ENCODE peak calls at places on chromosomes 2 and 18, in four cellular contexts. C, E, G and Q are unnamed samples.
A peak's percentile ranks its signal among the peaks of the same experiment; 100 is the strongest.

GRCh38 chr2:27622921-27623384 is 5.9 kb downstream of the CCDC121 start:
- DNase-seq in C (no peak), E (peak; percentile 28), G (no peak), Q (no peak)

GRCh38 chr2:46770622-46771021 is 145.0 kb downstream of the MCFD2 start:
- DNase-seq in C (no peak), E (no peak), G (peak; percentile 30), Q (peak; percentile 58)

GRCh38 chr2:180660881-180661280 is 319.5 kb upstream of the UBE2E3 start:
- DNase-seq in C (no peak), E (no peak), G (no peak), Q (no peak)

GRCh38 chr18:44949967-44950366 is 269.3 kb downstream of the SETBP1 start:
- DNase-seq in C (no peak), E (no peak), G (no peak), Q (no peak)

GRCh38 chr2:23386422-23387220 is 1.6 kb downstream of the KLHL29 start:
- DNase-seq in C (peak; percentile 39), E (no peak), G (no peak), Q (no peak)

GRCh38 chr2:120783371-120783791 is 47.7 kb downstream of the GLI2 start:
- DNase-seq in C (no peak), E (no peak), G (no peak), Q (no peak)

GRCh38 chr2:148756292-148756975 is 111.9 kb downstream of the EPC2 start:
- DNase-seq in C (no peak), E (peak; percentile 5), G (peak; percentile 2), Q (no peak)

GRCh38 chr2:225766431-225766830 is 366.9 kb downstream of the NYAP2 start:
- DNase-seq in C (no peak), E (no peak), G (no peak), Q (peak; percentile 33)

GRCh38 chr2:148023861-148024260 is 3.0 kb downstream of the MBD5 start:
- DNase-seq in C (no peak), E (no peak), G (no peak), Q (no peak)

GRCh38 chr2:102527086-102527485 is 54.1 kb downstream of the SLC9A4 start:
- DNase-seq in C (no peak), E (no peak), G (no peak), Q (no peak)

GRCh38 chr2:127658641-127659407 is 12.9 kb downstream of the GPR17 start:
- DNase-seq in C (no peak), E (no peak), G (no peak), Q (no peak)

GRCh38 chr2:40274284-40274683 is 177.6 kb downstream of the SLC8A1 start:
- DNase-seq in C (no peak), E (no peak), G (no peak), Q (no peak)

GRCh38 chr2:241577413-241578122 is 19.0 kb downstream of the BOK start:
- DNase-seq in C (no peak), E (no peak), G (no peak), Q (no peak)

GRCh38 chr2:74498500-74499268 is 719 bp downstream of the LBX2 start:
- DNase-seq in C (no peak), E (no peak), G (no peak), Q (no peak)

GRCh38 chr2:63827749-63828148 is 13.9 kb upstream of the UGP2 start:
- DNase-seq in C (no peak), E (peak; percentile 75), G (no peak), Q (peak; percentile 26)

GRCh38 chr2:21821697-21822227 is 698.0 kb downstream of the TDRD15 start:
- DNase-seq in C (no peak), E (no peak), G (no peak), Q (no peak)

GRCh38 chr2:232928564-232929302 is 58.7 kb downstream of the SNORC start:
- DNase-seq in C (no peak), E (no peak), G (no peak), Q (no peak)

GRCh38 chr2:49801898-49802297 is 647.6 kb upstream of the FSHR start:
- DNase-seq in C (no peak), E (no peak), G (no peak), Q (no peak)

GRCh38 chr2:160406591-160407392 is 86.8 kb downstream of the RBMS1 start:
- DNase-seq in C (peak; percentile 76), E (no peak), G (no peak), Q (no peak)

GRCh38 chr2:158693476-158693875 is 101.6 kb upstream of the DAPL1 start:
- DNase-seq in C (no peak), E (no peak), G (no peak), Q (no peak)

GRCh38 chr2:64462940-64463339 is 9.0 kb downstream of the LGALSL start:
- DNase-seq in C (no peak), E (no peak), G (no peak), Q (no peak)

GRCh38 chr2:203583696-203584095 is 48.6 kb upstream of the RAPH1 start:
- DNase-seq in C (no peak), E (no peak), G (no peak), Q (peak; percentile 73)

GRCh38 chr18:56351911-56352502 is 286.4 kb downstream of the TXNL1 start:
- DNase-seq in C (no peak), E (no peak), G (no peak), Q (no peak)

GRCh38 chr2:215680605-215681598 is 245.0 kb upstream of the FN1 start:
- DNase-seq in C (peak; percentile 21), E (no peak), G (no peak), Q (peak; percentile 99)

GRCh38 chr2:199458806-199459285 is 1.1 kb upstream of the SATB2 start:
- DNase-seq in C (no peak), E (no peak), G (no peak), Q (no peak)

GRCh38 chr18:59954746-59955145 is 55.0 kb downstream of the PMAIP1 start:
- DNase-seq in C (no peak), E (no peak), G (peak; percentile 20), Q (no peak)

GRCh38 chr2:143160732-143161707 is 31.8 kb downstream of the ARHGAP15 start:
- DNase-seq in C (no peak), E (no peak), G (no peak), Q (no peak)

GRCh38 chr2:27428978-27429541 is 629 bp downstream of the NRBP1 start:
- DNase-seq in C (peak; percentile 76), E (no peak), G (peak; percentile 22), Q (no peak)

GRCh38 chr2:16774091-16774490 is 108.5 kb upstream of the CYRIA start:
- DNase-seq in C (no peak), E (no peak), G (no peak), Q (no peak)

GRCh38 chr2:174759381-174760064 is 4.7 kb downstream of the CHRNA1 start:
- DNase-seq in C (no peak), E (no peak), G (no peak), Q (no peak)

GRCh38 chr2:65913914-65914786 is 481.8 kb upstream of the SPRED2 start:
- DNase-seq in C (no peak), E (no peak), G (no peak), Q (no peak)

GRCh38 chr2:174615951-174616436 is 18.4 kb upstream of the WIPF1 start:
- DNase-seq in C (peak; percentile 54), E (no peak), G (no peak), Q (no peak)

GRCh38 chr2:98895901-98896300 is 40.1 kb downstream of the CRACDL start:
- DNase-seq in C (no peak), E (no peak), G (no peak), Q (no peak)

GRCh38 chr2:157312866-157313486 is 12.6 kb downstream of the ERMN start:
- DNase-seq in C (no peak), E (no peak), G (no peak), Q (no peak)

GRCh38 chr2:32647180-32647651 is 19.4 kb downstream of the TTC27 start:
- DNase-seq in C (no peak), E (no peak), G (no peak), Q (no peak)

GRCh38 chr2:39150890-39151497 is 30.1 kb upstream of the SOS1 start:
- DNase-seq in C (no peak), E (no peak), G (no peak), Q (no peak)

GRCh38 chr2:7237476-7237875 is 320.3 kb downstream of the RNF144A start:
- DNase-seq in C (no peak), E (no peak), G (no peak), Q (no peak)

GRCh38 chr2:234075521-234075915 is 25.0 kb downstream of the SPP2 start:
- DNase-seq in C (no peak), E (no peak), G (no peak), Q (no peak)

GRCh38 chr2:64952896-64953482 is 36.2 kb upstream of the SLC1A4 start:
- DNase-seq in C (no peak), E (no peak), G (peak; percentile 59), Q (no peak)

DNA sequence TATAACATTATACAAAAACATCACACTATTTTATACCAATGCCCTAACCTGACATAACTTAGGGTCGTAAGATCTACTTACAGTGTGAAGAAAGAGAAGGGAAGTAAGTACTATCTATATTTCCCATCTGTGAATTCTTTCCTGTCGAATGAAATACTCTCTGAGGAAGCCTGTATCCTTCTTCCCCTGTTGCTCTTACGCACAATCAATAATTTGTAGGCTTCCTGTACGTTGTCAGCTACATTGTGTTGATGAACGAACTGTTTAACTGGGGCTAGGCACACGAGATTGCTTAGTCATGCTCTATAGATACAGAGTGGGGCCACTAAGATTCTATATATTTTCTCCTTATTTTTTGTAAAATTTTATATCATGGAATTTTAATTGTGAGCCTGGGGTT is 1125.0 kb upstream of the CELF4 start:
- DNase-seq in C (no peak), E (no peak), G (no peak), Q (no peak)
- TF ChIP-seq CTCF in C (no peak), E (no peak), G (no peak), Q (no peak)

GRCh38 chr2:176101862-176102261 is 2.3 kb downstream of the HOXD12 start:
- DNase-seq in C (no peak), E (no peak), G (no peak), Q (no peak)
- H3K4me3 ChIP-seq in C (no peak overlapping the region), E (no peak overlapping the region), G (no peak overlapping the region), Q (no peak overlapping the region)

GRCh38 chr2:132420776-132421175 is 4.2 kb downstream of the GPR39 start:
- DNase-seq in C (no peak), E (no peak), G (no peak), Q (no peak)

GRCh38 chr2:132421198-132421780 is 4.7 kb downstream of the GPR39 start:
- DNase-seq in C (no peak), E (no peak), G (no peak), Q (no peak)

GRCh38 chr2:132426033-132426432 is 9.4 kb downstream of the GPR39 start:
- DNase-seq in C (no peak), E (no peak), G (no peak), Q (no peak)

GRCh38 chr2:132426621-132427020 is 10.0 kb downstream of the GPR39 start:
- DNase-seq in C (no peak), E (no peak), G (no peak), Q (no peak)

DNA sequence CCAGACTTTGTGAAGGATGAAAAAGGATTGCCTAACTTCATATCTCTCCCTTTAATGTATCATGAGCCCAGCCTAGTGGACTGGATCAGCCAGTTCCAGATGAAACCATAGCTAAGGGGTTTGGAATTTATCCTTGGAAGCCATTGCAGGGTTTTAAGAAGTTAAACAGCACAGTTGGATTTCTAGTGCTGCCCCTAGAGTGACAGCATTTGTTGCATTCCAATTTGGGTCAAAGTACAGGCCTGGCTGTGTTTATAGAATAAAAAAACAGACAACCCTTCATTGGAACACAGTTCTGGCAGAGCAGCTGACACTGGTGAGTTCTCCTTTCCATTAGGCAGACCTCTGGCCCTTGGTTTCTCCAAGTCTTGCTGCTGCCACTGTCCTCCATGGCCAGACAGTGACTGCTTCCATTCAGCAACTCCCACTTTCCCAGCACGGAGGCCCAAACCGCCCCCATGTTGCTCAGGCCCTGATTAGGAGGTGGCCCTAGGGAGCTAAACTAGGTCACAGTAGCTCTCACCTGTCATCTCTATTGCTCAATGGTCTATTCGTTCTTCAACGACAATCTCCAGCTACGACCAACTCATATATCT is 8.0 kb downstream of the GPR39 start:
- DNase-seq in C (no peak), E (no peak), G (no peak), Q (peak; percentile 64)
- TF ChIP-seq CTCF in C (no peak), E (no peak), G (no peak), Q (peak; percentile 27)

GRCh38 chr2:150486539-150487484 is 655 bp downstream of the RND3 start:
- DNase-seq in C (peak; percentile 57), E (no peak), G (no peak), Q (no peak)
- H3K4me3 ChIP-seq in C (peak overlapping the region; percentile 70), E (peak overlapping the region; percentile 71), G (peak overlapping the region; percentile 97), Q (peak overlapping the region; percentile 91)